ENCODE peak calls at places on chromosomes 11 and 22, in six cellular contexts. P is iris pigment epithelial cell; U is ecto neural progenitor cell; X is activated CD4-positive, CD25-positive, alpha-beta regulatory T cell treated with anti-CD3 and anti-CD28 coated beads, Interleukin-2, amount 50 U/mL, for 16 hours; M is MG63; K is fibroblast of lung. T is an unnamed sample.

GRCh38 chr11:115939104-115939503 is 434.9 kb upstream of the CADM1 start:
- DNase-seq in P (peak), U (no peak), X (no peak), M (peak), K (peak), T (no peak)

GRCh38 chr11:2464451-2465165 is 19.8 kb downstream of the KCNQ1 start:
- DNase-seq in P (no peak), U (no peak), X (no peak), M (no peak), K (no peak), T (no peak)

GRCh38 chr11:125072961-125073590 is 10.0 kb downstream of the SLC37A2 start:
- DNase-seq in P (no peak), U (no peak), X (no peak), M (no peak), K (no peak), T (no peak)

GRCh38 chr11:9231848-9232177 is 33.3 kb downstream of the DENND5A start:
- DNase-seq in P (peak), U (no peak), X (no peak), M (no peak), K (peak), T (no peak)

GRCh38 chr11:10381730-10382129 is 73.3 kb upstream of the AMPD3 start:
- DNase-seq in P (peak), U (no peak), X (no peak), M (no peak), K (peak), T (no peak)

GRCh38 chr22:30876925-30877553 is 91.5 kb downstream of the MORC2 start:
- DNase-seq in P (peak), U (no peak), X (no peak), M (no peak), K (peak), T (peak)

GRCh38 chr11:16776716-16777115 is 38.3 kb downstream of the C11orf58 start:
- DNase-seq in P (peak), U (peak), X (no peak), M (no peak), K (peak), T (no peak)

GRCh38 chr22:43090130-43090789 is 1.1 kb upstream of the TTLL1 start:
- DNase-seq in P (peak), U (no peak), X (no peak), M (peak), K (peak), T (peak)

GRCh38 chr11:45948341-45948740 is 25.9 kb downstream of the LARGE2 start:
- DNase-seq in P (no peak), U (no peak), X (no peak), M (no peak), K (no peak), T (no peak)

GRCh38 chr11:257766-258493 is 20.3 kb upstream of the NLRP6 start:
- DNase-seq in P (no peak), U (no peak), X (no peak), M (no peak), K (no peak), T (peak)

GRCh38 chr22:28181332-28181731 is 262.3 kb upstream of the PITPNB start:
- DNase-seq in P (peak), U (no peak), X (no peak), M (peak), K (peak), T (no peak)

GRCh38 chr11:27319065-27319464 is 44.0 kb downstream of the CCDC34 start:
- DNase-seq in P (peak), U (no peak), X (no peak), M (no peak), K (peak), T (no peak)

GRCh38 chr11:114345575-114346222 is 49.5 kb downstream of the NNMT start:
- DNase-seq in P (no peak), U (no peak), X (no peak), M (no peak), K (no peak), T (no peak)

GRCh38 chr22:27306771-27307170 is 494.8 kb downstream of the MN1 start:
- DNase-seq in P (no peak), U (no peak), X (no peak), M (no peak), K (no peak), T (no peak)

GRCh38 chr22:20205964-20206708 is 55.3 kb upstream of the CCDC188 start:
- DNase-seq in P (peak), U (no peak), X (peak), M (peak), K (peak), T (no peak)

GRCh38 chr22:19679476-19680099 is 34.7 kb upstream of the SEPTIN5 start:
- DNase-seq in P (no peak), U (peak), X (no peak), M (no peak), K (no peak), T (no peak)

GRCh38 chr11:44728491-44728910 is 1.7 kb downstream of the TSPAN18 start:
- DNase-seq in P (no peak), U (peak), X (no peak), M (no peak), K (no peak), T (no peak)

GRCh38 chr11:78535920-78536319 is 38.7 kb downstream of the NARS2 start:
- DNase-seq in P (peak), U (no peak), X (no peak), M (no peak), K (peak), T (no peak)

GRCh38 chr11:134560566-134561347 is 148.7 kb upstream of the B3GAT1 start:
- DNase-seq in P (no peak), U (peak), X (no peak), M (no peak), K (no peak), T (no peak)

GRCh38 chr11:689630-690029 is 5.4 kb downstream of the DEAF1 start:
- DNase-seq in P (peak), U (no peak), X (no peak), M (no peak), K (no peak), T (no peak)

GRCh38 chr11:73645972-73646631 is at the start of gene PLEKHB1:
- DNase-seq in P (no peak), U (peak), X (no peak), M (no peak), K (no peak), T (no peak)

GRCh38 chr11:70812472-70812871 is 414.1 kb downstream of the CTTN start:
- DNase-seq in P (no peak), U (no peak), X (no peak), M (no peak), K (no peak), T (no peak)